ENCODE peak calls at places on chromosomes 1 and 21, in nine cellular contexts. F is H9, P is keratinocyte, N is OCI-LY7, W is GM23338, U is neural progenitor cell, J is IMR-90, O is PC-9, L is Karpas-422. T is an unnamed sample.
A peak's percentile ranks its signal among the peaks of the same experiment; 100 is the strongest.

GRCh38 chr21:45981641-45982255 is at the start of gene COL6A1:
- DNase-seq in O (no peak), J (peak; percentile 66), N (no peak), L (no peak), W (peak; percentile 52), P (no peak), F (peak; percentile 57), U (peak; percentile 88), T (peak; percentile 87)

GRCh38 chr1:60129916-60130315 is 56.3 kb upstream of the C1orf87 start:
- DNase-seq in O (no peak), J (no peak), N (no peak), L (no peak), P (no peak), W (peak; percentile 49), F (no peak), U (no peak), T (peak; percentile 66)

GRCh38 chr1:246897302-246897701 is 34.4 kb downstream of the AHCTF1 start:
- DNase-seq in L (no peak), P (no peak), N (no peak), F (no peak), U (no peak), O (no peak), J (no peak), W (no peak), T (no peak)

GRCh38 chr1:196887515-196888239 is at the start of gene CFHR4:
- DNase-seq in W (no peak), P (no peak), U (no peak), L (no peak), J (no peak), O (no peak), N (no peak), F (no peak), T (no peak)

GRCh38 chr1:240611619-240612490 is at the start of gene GREM2:
- DNase-seq in F (peak; percentile 74), P (no peak), J (peak; percentile 95), O (no peak), N (no peak), L (peak; percentile 51), W (peak; percentile 82), U (peak; percentile 85), T (peak; percentile 94)

GRCh38 chr1:11394592-11395229 is 84.2 kb upstream of the DISP3 start:
- DNase-seq in N (no peak), J (no peak), W (no peak), P (no peak), L (no peak), F (no peak), U (no peak), O (no peak), T (no peak)

GRCh38 chr1:152745289-152745704 is 12.5 kb upstream of the KPRP start:
- DNase-seq in P (no peak), W (no peak), J (peak; percentile 47), O (no peak), F (no peak), U (no peak), L (peak; percentile 59), N (peak; percentile 2), T (peak; percentile 82)

GRCh38 chr1:67850151-67850551 is 16.9 kb upstream of the GNG12 start:
- DNase-seq in U (peak; percentile 26), P (no peak), N (peak; percentile 25), O (peak; percentile 45), L (peak; percentile 70), W (peak; percentile 44), F (no peak), J (peak; percentile 60), T (peak; percentile 60)

GRCh38 chr1:227734546-227734857 is 600 bp downstream of the JMJD4 start:
- DNase-seq in J (no peak), N (peak; percentile 34), U (peak; percentile 22), F (no peak), L (peak; percentile 57), W (peak; percentile 20), O (no peak), P (no peak), T (peak; percentile 26)

GRCh38 chr1:52662645-52663313 is 29.8 kb downstream of the SHISAL2A start:
- DNase-seq in W (peak; percentile 88), N (no peak), J (peak; percentile 52), O (peak; percentile 98), U (peak; percentile 94), F (peak; percentile 84), P (peak; percentile 78), L (no peak), T (peak; percentile 50)

GRCh38 chr1:162857850-162858249 is 3.1 kb downstream of the CCDC190 start:
- DNase-seq in P (no peak), J (peak; percentile 49), W (no peak), O (no peak), U (no peak), L (no peak), F (no peak), N (no peak), T (peak; percentile 61)

DNA sequence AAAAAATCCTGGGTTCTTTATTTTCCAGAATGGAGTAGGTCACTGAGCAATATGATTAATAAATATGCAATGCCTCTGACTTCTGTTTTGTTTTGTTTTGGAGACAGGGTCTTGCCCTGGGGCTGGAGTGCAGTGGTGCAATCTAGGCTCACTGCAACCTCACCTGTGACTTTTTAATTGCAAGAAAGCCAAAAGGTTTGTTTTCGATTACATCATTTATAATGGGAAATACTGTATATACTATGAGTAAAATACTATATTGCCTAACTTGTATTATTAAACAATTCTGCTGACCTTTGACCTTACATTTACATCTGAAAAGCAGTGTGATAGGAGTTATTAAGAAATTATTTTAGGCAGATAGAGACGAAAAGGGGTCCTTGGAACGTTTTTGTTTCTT is 11.6 kb upstream of the CD46 start:
- DNase-seq in L (no peak), U (no peak), N (no peak), W (no peak), O (peak; percentile 86), J (no peak), P (no peak), F (no peak), T (no peak)
- H2AFZ ChIP-seq in L (no peak overlapping the region), U (no peak overlapping the region), N (peak overlapping the region; percentile 33), W (no peak overlapping the region), O (peak overlapping the region; percentile 8), J (no peak overlapping the region), P (no peak overlapping the region), F (no peak overlapping the region), T (no peak overlapping the region)

GRCh38 chr1:31005617-31006166 is 59.8 kb downstream of the PUM1 start:
- DNase-seq in P (no peak), U (no peak), L (no peak), O (no peak), N (no peak), J (no peak), W (no peak), F (no peak), T (no peak)
- H4K20me1 ChIP-seq in P (peaks cover 23% of the 10 kb centered on the region), U (peaks cover 100% of the 10 kb centered on the region), L (peaks cover 39% of the 10 kb centered on the region), O (peaks cover 83% of the 10 kb centered on the region), N (peaks cover 34% of the 10 kb centered on the region), J (peaks cover 58% of the 10 kb centered on the region), W (peaks cover 75% of the 10 kb centered on the region), F (no peaks in the 10 kb centered on the region), T (peaks cover 23% of the 10 kb centered on the region)

GRCh38 chr1:109521465-109521951 is 12.0 kb upstream of the AMIGO1 start:
- DNase-seq in F (no peak), O (no peak), L (no peak), W (no peak), N (no peak), U (no peak), J (no peak), P (no peak), T (peak; percentile 40)
- H2AFZ ChIP-seq in F (no peak overlapping the region), O (no peak overlapping the region), L (no peak overlapping the region), W (peak overlapping the region; percentile 59), N (no peak overlapping the region), U (no peak overlapping the region), J (no peak overlapping the region), P (no peak overlapping the region), T (peak overlapping the region; percentile 42)

GRCh38 chr1:229619002-229619401 is 6.9 kb downstream of the TAF5L start:
- DNase-seq in W (no peak), J (no peak), U (no peak), O (no peak), L (no peak), P (no peak), N (no peak), F (no peak), T (no peak)
- H4K20me1 ChIP-seq in W (peaks cover 31% of the 10 kb centered on the region), J (peaks cover 57% of the 10 kb centered on the region), U (peaks cover 36% of the 10 kb centered on the region), O (peaks cover 31% of the 10 kb centered on the region), L (no peaks in the 10 kb centered on the region), P (peaks cover 10% of the 10 kb centered on the region), N (peaks cover 17% of the 10 kb centered on the region), F (no peaks in the 10 kb centered on the region), T (peaks cover 11% of the 10 kb centered on the region)